ENCODE peak calls at places on chromosomes 16 and 17, in six cellular contexts. G is fibroblast of lung; Q is mesenchymal stem cell; J is trophoblast cell; B is CD4-positive, alpha-beta memory T cell; W is tibial artery. U is an unnamed sample. For H3K36me3 and H3K4me1, the result is how much of the 10 kb centered on the place peaks cover.

GRCh38 chr16:592518-593306 is 2.8 kb downstream of the RAB40C start:
- DNase-seq in W (peak), J (peak), Q (peak), B (no peak), G (peak), U (peak)

GRCh38 chr17:6683081-6683684 is 30.0 kb downstream of the SLC13A5 start:
- DNase-seq in Q (no peak), W (no peak), B (no peak), J (no peak), G (no peak), U (peak)

GRCh38 chr16:86740817-86741799 is 162.8 kb downstream of the FOXL1 start:
- DNase-seq in W (peak), B (no peak), G (peak), J (no peak), Q (peak), U (no peak)

GRCh38 chr17:29948460-29949185 is 7.2 kb downstream of the EFCAB5 start:
- DNase-seq in Q (no peak), W (no peak), G (no peak), J (no peak), B (no peak), U (no peak)

GRCh38 chr17:29726721-29727252 is 104.1 kb upstream of the CORO6 start:
- DNase-seq in B (peak), W (no peak), J (no peak), G (no peak), Q (peak), U (no peak)

GRCh38 chr16:82945420-82946096 is 318.8 kb downstream of the CDH13 start:
- DNase-seq in G (no peak), B (peak), J (no peak), Q (no peak), W (no peak), U (no peak)

GRCh38 chr16:85928411-85928820 is 29.5 kb downstream of the IRF8 start:
- DNase-seq in B (no peak), J (peak), Q (peak), W (peak), G (peak), U (no peak)

GRCh38 chr17:72751746-72752145 is 340.7 kb downstream of the SLC39A11 start:
- DNase-seq in G (no peak), Q (no peak), W (no peak), J (no peak), B (no peak), U (no peak)

GRCh38 chr17:36808181-36808661 is 129.1 kb upstream of the LHX1 start:
- DNase-seq in Q (peak), B (no peak), J (no peak), W (no peak), G (no peak), U (no peak)

GRCh38 chr16:85485379-85485778 is 127.7 kb upstream of the GSE1 start:
- DNase-seq in J (no peak), G (no peak), W (no peak), Q (no peak), B (no peak), U (no peak)

GRCh38 chr16:10809706-10810105 is 8.9 kb downstream of the TVP23A start:
- DNase-seq in B (no peak), G (no peak), Q (no peak), J (no peak), W (no peak), U (no peak)

GRCh38 chr17:64496348-64496785 is 487 bp downstream of the POLG2 start:
- DNase-seq in J (no peak), G (no peak), Q (no peak), W (no peak), B (no peak), U (peak)

GRCh38 chr17:64499805-64500486 is 3.1 kb upstream of the POLG2 start:
- DNase-seq in B (peak), J (peak), G (no peak), Q (peak), W (no peak), U (no peak)

GRCh38 chr17:64498308-64499203 is 1.7 kb upstream of the POLG2 start:
- DNase-seq in J (no peak), B (peak), W (no peak), G (no peak), Q (peak), U (no peak)

GRCh38 chr17:64496786-64497564 is at the start of gene POLG2:
- DNase-seq in Q (peak), B (peak), J (peak), W (peak), G (peak), U (peak)

GRCh38 chr17:64497565-64498035 is 746 bp upstream of the POLG2 start:
- DNase-seq in W (no peak), G (no peak), Q (no peak), J (no peak), B (no peak), U (no peak)
- H3K36me3 ChIP-seq in W (under half), G (under half), Q (under half), J (under half), B (under half), U (under half)

GRCh38 chr17:76584427-76585047 is 1.1 kb downstream of the ST6GALNAC2 start:
- DNase-seq in J (peak), B (no peak), Q (no peak), G (no peak), W (no peak), U (no peak)
- H3K4me1 ChIP-seq in J (under half), B (under half), Q (under half), G (under half), W (under half), U (under half)

GRCh38 chr16:68289621-68290329 is 21.0 kb downstream of the SLC7A6OS start:
- DNase-seq in B (peak), J (no peak), G (no peak), Q (no peak), W (no peak), U (no peak)
- H3K36me3 ChIP-seq in B (under half), J (half or more), G (under half), Q (half or more), W (under half), U (under half)

DNA sequence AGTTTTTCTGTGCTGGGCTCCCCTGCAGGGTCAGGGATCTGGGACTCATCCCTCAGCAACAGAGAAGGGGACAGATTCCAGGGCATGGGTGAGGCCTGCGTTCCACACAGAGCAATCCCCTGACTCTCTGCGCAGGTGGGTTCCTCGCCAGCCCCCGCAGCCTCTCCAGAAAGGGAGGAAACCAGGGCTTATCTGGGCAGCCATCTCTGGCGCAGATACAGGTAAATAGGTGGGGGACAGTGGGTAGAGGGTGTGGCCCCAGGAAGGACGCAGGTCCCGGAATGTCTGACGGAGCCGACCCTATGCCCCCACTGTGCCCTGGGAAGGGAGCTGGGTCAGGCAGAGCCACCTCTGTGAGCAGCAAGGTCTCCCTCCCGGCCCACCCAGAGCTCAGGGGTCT is 23.2 kb downstream of the PIEZO1 start:
- DNase-seq in J (peak), Q (no peak), W (no peak), B (no peak), G (no peak), U (peak)
- H3K4me1 ChIP-seq in J (under half), Q (half or more), W (under half), B (half or more), G (under half), U (half or more)

DNA sequence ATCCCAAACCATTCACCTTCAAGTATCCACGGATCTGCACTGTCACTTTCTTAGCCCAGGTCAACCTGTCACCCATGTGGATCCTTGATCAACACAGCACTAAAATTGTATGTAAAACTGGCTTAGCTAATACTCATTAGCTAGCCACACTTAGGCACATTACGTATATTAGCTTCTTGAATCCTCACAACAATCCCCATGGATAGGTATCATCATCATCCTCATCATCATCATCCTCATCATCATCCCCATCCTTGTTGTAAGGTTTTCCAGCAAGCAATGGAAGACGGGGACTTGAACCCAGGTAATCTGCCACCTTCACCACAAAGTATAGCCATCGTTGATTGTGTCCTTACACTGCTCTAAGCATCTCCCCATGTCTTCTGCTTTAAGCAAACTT is 184.3 kb downstream of the XYLT1 start:
- DNase-seq in Q (no peak), G (no peak), J (no peak), W (no peak), B (no peak), U (no peak)
- H3K36me3 ChIP-seq in Q (under half), G (under half), J (under half), W (under half), B (under half), U (under half)

DNA sequence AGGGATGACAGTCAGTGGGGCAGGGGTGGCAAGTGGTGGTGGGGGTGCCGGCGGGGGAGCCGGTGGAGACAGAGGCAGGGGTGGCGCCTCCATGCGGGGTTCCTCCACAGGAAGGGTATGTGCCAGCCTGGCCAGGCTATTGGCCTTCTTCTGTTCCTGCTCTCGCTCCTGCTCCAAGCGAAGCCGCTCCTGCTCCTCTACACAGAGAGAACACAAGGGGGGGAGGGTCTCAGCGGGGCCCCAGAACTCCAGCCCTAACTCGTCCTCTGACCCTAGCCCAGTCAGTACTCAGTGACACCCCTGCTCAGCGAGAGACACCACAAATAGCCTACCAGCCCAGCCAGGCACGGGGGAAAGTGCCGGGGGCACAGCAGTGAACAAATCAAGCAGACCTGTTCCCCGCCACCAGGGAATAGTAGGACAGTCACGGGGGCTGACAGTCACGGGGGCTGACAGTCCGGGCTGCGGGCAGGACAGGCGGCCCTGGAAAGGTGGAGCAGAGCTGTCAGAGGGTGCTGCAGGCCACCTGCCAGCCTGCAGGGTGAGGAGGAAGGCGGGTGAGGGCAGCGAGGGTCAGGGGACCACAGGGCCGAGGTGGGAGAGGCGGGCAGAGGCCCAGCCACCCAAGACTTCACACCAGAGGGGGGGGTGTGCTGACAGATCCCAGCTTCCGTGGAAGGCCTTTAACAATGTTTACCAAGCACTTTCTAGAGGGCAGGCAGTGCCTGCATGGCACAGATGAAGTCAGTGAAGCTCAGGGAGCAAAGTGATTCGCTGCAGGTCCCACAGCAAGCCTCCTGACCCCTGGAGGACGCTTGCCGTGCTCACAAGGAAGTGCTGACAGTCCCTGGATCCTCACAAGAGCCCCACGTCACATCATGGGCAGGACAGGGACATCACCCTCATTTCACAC is 5.3 kb downstream of the MNT start:
- DNase-seq in W (no peak), B (no peak), Q (peak), G (no peak), J (no peak), U (no peak)
- H3K4me1 ChIP-seq in W (half or more), B (half or more), Q (half or more), G (under half), J (under half), U (under half)